ENCODE peak calls at places on chromosomes 2 and 18, in five cellular contexts. F is fibroblast of mammary gland; K is CD4-positive, alpha-beta T cell; U is upper lobe of right lung; W is glutamatergic neuron. N is an unnamed sample.
A peak's percentile ranks its signal among the peaks of the same experiment; 100 is the strongest.

GRCh38 chr2:160165095-160165494 is 35.0 kb downstream of the ITGB6 start:
- DNase-seq in F (no peak), K (no peak), U (no peak), W (no peak), N (no peak)

GRCh38 chr2:159034728-159035127 is 66.3 kb downstream of the TANC1 start:
- DNase-seq in F (no peak), K (no peak), U (no peak), W (no peak), N (no peak)

GRCh38 chr2:111250448-111251030 is 129.8 kb downstream of the BCL2L11 start:
- DNase-seq in F (peak; percentile 60), K (no peak), U (no peak), W (no peak), N (no peak)

GRCh38 chr18:44588466-44588865 is 92.2 kb upstream of the SETBP1 start:
- DNase-seq in F (peak; percentile 22), K (no peak), U (no peak), W (no peak), N (no peak)

GRCh38 chr18:62721837-62722795 is 6.8 kb downstream of the PHLPP1 start:
- DNase-seq in F (no peak), K (no peak), U (no peak), W (no peak), N (no peak)

GRCh38 chr2:19073522-19073921 is 284.9 kb downstream of the OSR1 start:
- DNase-seq in F (peak; percentile 88), K (no peak), U (no peak), W (no peak), N (no peak)

GRCh38 chr18:67500512-67500911 is 16.0 kb downstream of the DSEL start:
- DNase-seq in F (no peak), K (no peak), U (no peak), W (no peak), N (no peak)

GRCh38 chr2:133658020-133658903 is 90.0 kb upstream of the NCKAP5 start:
- DNase-seq in F (no peak), K (no peak), U (no peak), W (no peak), N (no peak)

GRCh38 chr2:45194611-45195010 is 185.4 kb upstream of the SIX2 start:
- DNase-seq in F (peak; percentile 25), K (no peak), U (no peak), W (no peak), N (no peak)

GRCh38 chr2:16104345-16105177 is 164.2 kb downstream of the MYCN start:
- DNase-seq in F (no peak), K (no peak), U (no peak), W (no peak), N (no peak)

GRCh38 chr2:201696151-201696659 is 2.2 kb downstream of the MPP4 start:
- DNase-seq in F (peak; percentile 98), K (no peak), U (no peak), W (no peak), N (no peak)

GRCh38 chr2:126408671-126409070 is 247.3 kb upstream of the GYPC start:
- DNase-seq in F (no peak), K (no peak), U (no peak), W (no peak), N (no peak)

GRCh38 chr2:97911210-97911921 is 84.4 kb downstream of the TMEM131 start:
- DNase-seq in F (peak; percentile 60), K (no peak), U (no peak), W (no peak), N (no peak)

GRCh38 chr18:25563346-25563745 is 211.4 kb upstream of the ZNF521 start:
- DNase-seq in F (no peak), K (no peak), U (no peak), W (no peak), N (no peak)

GRCh38 chr18:25560369-25560768 is 208.4 kb upstream of the ZNF521 start:
- DNase-seq in F (no peak), K (no peak), U (no peak), W (no peak), N (no peak)

GRCh38 chr18:25557006-25557405 is 205.0 kb upstream of the ZNF521 start:
- DNase-seq in F (no peak), K (no peak), U (no peak), W (no peak), N (no peak)

GRCh38 chr18:25563816-25564370 is 211.9 kb upstream of the ZNF521 start:
- DNase-seq in F (no peak), K (no peak), U (no peak), W (no peak), N (no peak)

DNA sequence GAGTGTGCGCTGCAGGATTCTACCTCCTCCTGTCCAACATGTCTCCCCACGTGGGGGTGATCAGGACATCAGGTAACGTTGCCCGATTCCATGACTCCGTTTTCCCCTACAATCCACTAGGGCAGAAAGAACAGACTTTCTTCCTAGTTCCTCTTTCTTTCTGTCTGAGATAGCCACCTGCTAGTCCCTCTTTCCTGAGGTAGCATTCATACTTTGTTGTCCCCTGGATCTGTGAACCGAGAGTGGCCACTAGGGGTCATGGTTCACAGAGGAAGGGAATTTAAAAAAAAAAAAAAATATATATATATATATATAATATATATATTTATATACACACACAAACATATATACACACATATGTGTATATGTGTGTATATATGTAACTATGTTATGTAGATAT is 210.0 kb upstream of the ZNF521 start:
- DNase-seq in F (peak; percentile 44), K (no peak), U (no peak), W (peak; percentile 31), N (peak; percentile 26)
- TF ChIP-seq CTCF in F (peak; percentile 46), K (no peak), U (peak; percentile 25), W (peak; percentile 72), N (peak; percentile 66)

DNA sequence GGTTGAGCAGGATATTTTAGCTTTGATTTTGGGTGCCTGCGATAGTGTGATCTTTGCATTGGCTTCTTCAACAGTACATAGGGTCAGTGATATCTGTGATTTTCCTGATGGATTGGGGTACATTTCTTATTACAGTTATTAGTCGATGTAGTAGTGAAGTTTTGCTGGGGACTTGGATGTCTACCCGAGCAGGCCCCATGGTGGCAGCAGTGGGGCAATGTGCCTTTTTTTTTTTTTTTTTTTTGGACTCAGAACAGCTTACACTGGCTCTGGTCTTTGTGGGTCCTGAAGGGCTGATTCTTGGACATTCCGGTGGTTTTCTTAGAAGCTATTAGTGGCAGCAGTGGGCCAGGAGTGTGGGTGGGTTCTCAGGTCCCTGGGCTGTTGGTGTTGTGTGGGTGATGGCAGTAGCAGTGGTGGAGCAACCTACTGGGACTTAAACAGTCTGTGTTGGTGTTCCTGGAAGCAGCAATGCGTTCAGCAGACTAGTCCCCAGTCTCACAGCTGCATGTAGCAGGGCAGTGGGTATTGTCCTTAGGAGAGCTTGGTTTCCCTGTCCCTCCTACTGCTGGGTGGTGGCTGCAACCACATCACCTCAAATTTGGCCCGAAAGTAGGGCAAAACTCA is 53.7 kb upstream of the SLC4A10 start:
- DNase-seq in F (no peak), K (no peak), U (no peak), W (no peak), N (no peak)
- TF ChIP-seq CTCF in F (peak; percentile 22), K (no peak), U (no peak), W (no peak), N (peak; percentile 33)

GRCh38 chr2:225100856-225101294 is 58.6 kb upstream of the DOCK10 start:
- DNase-seq in F (peak; percentile 96), K (no peak), U (no peak), W (no peak), N (no peak)
- TF ChIP-seq CTCF in F (no peak), K (no peak), U (no peak), W (no peak), N (no peak)

GRCh38 chr2:172858473-172858745 is 122.8 kb downstream of the RAPGEF4 start:
- DNase-seq in F (no peak), K (no peak), U (no peak), W (no peak), N (no peak)
- TF ChIP-seq CTCF in F (no peak), K (no peak), U (no peak), W (no peak), N (no peak)

DNA sequence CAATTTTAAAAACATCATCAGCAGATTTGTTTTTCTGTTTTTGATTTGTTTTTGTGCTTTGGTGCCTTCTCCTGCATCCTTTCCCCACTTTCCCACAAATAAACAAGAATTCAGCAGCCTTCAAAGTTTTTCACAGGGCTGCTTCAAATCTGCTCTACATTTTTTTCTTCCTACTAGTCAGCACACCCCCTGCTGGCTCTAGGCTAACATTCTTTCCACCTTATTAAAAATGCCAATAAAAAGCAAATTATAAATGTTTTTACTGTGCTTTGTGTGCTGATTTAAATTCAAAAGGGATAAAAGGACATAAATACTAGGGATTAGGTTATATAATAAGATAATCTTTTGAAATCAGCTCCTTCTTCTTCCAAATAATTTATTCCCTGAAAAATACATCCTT is 6.2 kb upstream of the CNTNAP5 start:
- DNase-seq in F (no peak), K (no peak), U (no peak), W (no peak), N (no peak)
- TF ChIP-seq CTCF in F (no peak), K (no peak), U (no peak), W (peak; percentile 54), N (peak; percentile 55)

DNA sequence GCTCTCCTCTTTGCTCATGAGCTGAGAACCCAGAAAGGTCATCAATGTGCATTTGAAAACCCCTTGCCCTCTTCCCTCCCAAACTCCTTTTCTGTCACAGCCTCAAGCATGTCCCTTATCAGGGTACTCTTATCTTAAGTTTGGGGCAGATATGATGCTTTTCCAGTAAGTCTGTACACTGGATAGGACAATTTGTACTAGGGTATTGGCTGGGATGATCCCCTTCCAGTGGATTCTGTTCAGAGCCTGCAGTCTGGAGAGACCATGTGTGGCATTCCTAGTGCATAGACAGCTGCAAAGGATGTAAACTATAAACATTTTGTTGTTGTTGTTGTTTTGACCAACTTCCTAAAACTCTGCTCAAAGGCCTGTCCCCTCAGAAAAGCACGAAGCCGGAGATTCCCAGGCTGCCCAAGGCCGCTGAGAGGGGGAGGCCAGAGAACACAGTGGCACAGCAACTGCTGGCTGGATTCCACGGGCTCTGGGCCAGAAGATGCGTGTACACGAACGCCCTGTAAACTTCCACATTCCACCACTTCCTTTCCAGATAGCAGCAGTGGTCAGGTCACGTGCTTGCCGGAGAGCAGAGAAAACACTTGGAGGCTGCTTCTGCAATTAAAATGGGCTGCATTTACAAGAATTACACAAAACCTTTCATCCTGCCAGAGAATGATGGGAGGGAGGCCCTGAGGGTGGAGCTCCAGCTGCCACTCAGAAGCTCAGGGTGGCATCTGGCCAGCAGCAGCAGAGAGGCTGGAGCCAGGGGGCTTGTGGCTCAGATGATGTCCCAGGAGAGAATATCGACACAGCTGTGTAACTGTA is 42.1 kb downstream of the BMP10 start:
- DNase-seq in F (peak; percentile 89), K (peak; percentile 64), U (peak; percentile 97), W (peak; percentile 63), N (no peak)
- TF ChIP-seq CTCF in F (no peak), K (no peak), U (peak; percentile 19), W (no peak), N (no peak)

GRCh38 chr2:181738074-181738473 is 57.8 kb upstream of the NEUROD1 start:
- DNase-seq in F (peak; percentile 33), K (no peak), U (no peak), W (no peak), N (no peak)
- TF ChIP-seq CTCF in F (peak; percentile 31), K (no peak), U (no peak), W (no peak), N (peak; percentile 26)

DNA sequence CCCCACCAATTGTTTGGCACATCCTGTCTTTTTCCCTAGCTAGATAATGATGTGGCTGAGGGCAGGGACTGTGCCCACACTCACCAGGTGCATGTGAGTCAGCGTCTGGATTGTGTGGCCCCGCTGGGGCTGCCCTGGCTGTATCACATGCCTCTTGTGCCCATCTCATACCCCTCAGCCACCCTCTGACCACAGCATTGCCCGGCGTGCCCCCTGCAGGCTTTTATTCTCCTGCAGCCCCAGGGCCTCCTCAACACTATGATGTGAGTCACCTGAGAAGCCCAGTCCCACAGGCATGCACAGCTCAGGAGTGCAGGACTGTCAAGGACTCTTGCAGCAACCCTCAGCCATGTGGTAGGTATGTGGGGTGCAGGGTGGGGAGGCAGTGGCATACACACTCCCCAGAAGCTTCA is 14.8 kb upstream of the STEAP3 start:
- DNase-seq in F (no peak), K (no peak), U (no peak), W (no peak), N (no peak)
- TF ChIP-seq CTCF in F (no peak), K (no peak), U (no peak), W (no peak), N (no peak)

N was measured in neural crest cell.